ENCODE peak calls at places on chromosome 10, in four cellular contexts. T is K562, G is GM12891, W is GM12878. S is an unnamed sample.

GRCh38 chr10:114188001-114188400 is 8.8 kb downstream of the TDRD1 start:
- DNase-seq in T (no peak), G (no peak), W (no peak), S (no peak)

GRCh38 chr10:133383551-133383950 is 4.5 kb downstream of the PAOX start:
- DNase-seq in T (no peak), G (no peak), W (no peak), S (no peak)

GRCh38 chr10:132489053-132489703 is 48.4 kb upstream of the INPP5A start:
- DNase-seq in T (no peak), G (no peak), W (no peak), S (no peak)

GRCh38 chr10:72291019-72291532 is 17.4 kb downstream of the DDIT4 start:
- DNase-seq in T (peak), G (no peak), W (no peak), S (no peak)

GRCh38 chr10:101295266-101295665 is 58.7 kb upstream of the BTRC start:
- DNase-seq in T (no peak), G (no peak), W (no peak), S (no peak)

GRCh38 chr10:36647540-36647939 is 477.9 kb upstream of the ANKRD30A start:
- DNase-seq in T (no peak), G (no peak), W (no peak), S (no peak)

GRCh38 chr10:29035721-29036120 is 253.1 kb upstream of the LYZL1 start:
- DNase-seq in T (no peak), G (no peak), W (no peak), S (no peak)

GRCh38 chr10:22086730-22087364 is 83.3 kb upstream of the DNAJC1 start:
- DNase-seq in T (peak), G (no peak), W (no peak), S (no peak)

GRCh38 chr10:24350111-24350921 is 141.4 kb downstream of the KIAA1217 start:
- DNase-seq in T (no peak), G (no peak), W (no peak), S (no peak)

GRCh38 chr10:34727595-34728033 is 87.5 kb downstream of the PARD3 start:
- DNase-seq in T (no peak), G (no peak), W (no peak), S (no peak)

GRCh38 chr10:88232978-88233537 is 350.1 kb downstream of the RNLS start:
- DNase-seq in T (no peak), G (no peak), W (no peak), S (no peak)

GRCh38 chr10:75399461-75400162 is 2.0 kb downstream of the ZNF503 start:
- DNase-seq in T (peak), G (peak), W (no peak), S (peak)

GRCh38 chr10:11150255-11150731 is 132.6 kb downstream of the CELF2 start:
- DNase-seq in T (peak), G (no peak), W (no peak), S (no peak)

GRCh38 chr10:48363617-48364355 is 57.3 kb downstream of the MAPK8 start:
- DNase-seq in T (peak), G (peak), W (peak), S (peak)

GRCh38 chr10:132408823-132409666 is 12.0 kb downstream of the PWWP2B start:
- DNase-seq in T (no peak), G (no peak), W (no peak), S (no peak)

GRCh38 chr10:132675031-132675740 is 110.8 kb downstream of the NKX6-2 start:
- DNase-seq in T (no peak), G (no peak), W (no peak), S (no peak)

GRCh38 chr10:14415676-14416307 is 85.1 kb upstream of the FRMD4A start:
- DNase-seq in T (no peak), G (no peak), W (no peak), S (no peak)

GRCh38 chr10:100825325-100825875 is 80.0 kb downstream of the PAX2 start:
- DNase-seq in T (no peak), G (no peak), W (no peak), S (no peak)

GRCh38 chr10:125141860-125142484 is 18.4 kb downstream of the CTBP2 start:
- DNase-seq in T (peak), G (no peak), W (no peak), S (no peak)

GRCh38 chr10:27558612-27559020 is 54.5 kb downstream of the RAB18 start:
- DNase-seq in T (peak), G (peak), W (no peak), S (no peak)

DNA sequence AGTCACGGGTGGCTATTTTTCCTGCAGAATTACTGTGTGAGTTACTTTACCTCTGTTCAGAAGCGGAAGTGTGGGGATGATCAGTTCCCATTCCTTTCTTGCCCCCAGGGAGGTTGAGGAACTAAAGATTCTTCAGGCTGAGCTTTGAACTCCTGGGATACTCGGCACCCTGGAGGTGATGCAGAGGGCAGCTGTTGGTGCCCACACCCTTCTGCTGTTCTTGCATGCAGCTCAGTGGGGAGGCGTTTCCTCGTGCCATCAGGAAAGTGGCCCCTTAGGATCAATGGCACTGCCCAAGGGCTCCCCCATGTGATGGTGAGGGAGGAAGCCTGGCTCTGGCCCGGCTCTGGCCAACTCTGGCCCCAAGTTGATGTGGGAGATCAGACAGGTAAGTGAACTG is 44.7 kb upstream of the MXI1 start:
- DNase-seq in T (no peak), G (no peak), W (no peak), S (peak)
- TF ChIP-seq SPI1 in T (peak), G (peak), W (no peak), S (peak)

GRCh38 chr10:102815790-102816549 is 21.2 kb downstream of the CYP17A1 start:
- DNase-seq in T (no peak), G (no peak), W (no peak), S (peak)
- TF ChIP-seq SPI1 in T (no peak), G (no peak), W (no peak), S (no peak)

GRCh38 chr10:43339136-43339535 is 32.3 kb upstream of the FXYD4 start:
- DNase-seq in T (no peak), G (no peak), W (no peak), S (no peak)

GRCh38 chr10:43342279-43343125 is 28.9 kb upstream of the FXYD4 start:
- DNase-seq in T (no peak), G (no peak), W (no peak), S (no peak)

GRCh38 chr10:43340101-43340500 is 31.3 kb upstream of the FXYD4 start:
- DNase-seq in T (no peak), G (no peak), W (no peak), S (no peak)

GRCh38 chr10:43341450-43341849 is 30.0 kb upstream of the FXYD4 start:
- DNase-seq in T (no peak), G (no peak), W (no peak), S (no peak)

GRCh38 chr10:43340619-43341018 is 30.8 kb upstream of the FXYD4 start:
- DNase-seq in T (no peak), G (no peak), W (no peak), S (no peak)
- TF ChIP-seq SPI1 in T (no peak), G (no peak), W (no peak), S (no peak)

GRCh38 chr10:80261316-80262030 is 28.0 kb downstream of the MAT1A start:
- DNase-seq in T (no peak), G (no peak), W (no peak), S (no peak)
- TF ChIP-seq SPI1 in T (no peak), G (no peak), W (no peak), S (no peak)

S was measured in HL-60.